ENCODE peak calls at places on chromosomes 6 and 20, in four cellular contexts. One of them, this sample, is unnamed.

GRCh38 chr6:37971711-37972410 is 152.3 kb downstream of the ZFAND3 start:
- DNase-seq in HepG2: no peak
- DNase-seq in GM12878: no peak
- DNase-seq in K562: no peak
- DNase-seq in this sample: no peak

GRCh38 chr6:2416128-2416712 is 170.8 kb upstream of the GMDS start:
- DNase-seq in GM12878: no peak
- DNase-seq in K562: no peak
- DNase-seq in HepG2: no peak
- DNase-seq in this sample: no peak

GRCh38 chr6:119132211-119133004 is 53.9 kb upstream of the FAM184A start:
- DNase-seq in GM12878: no peak
- DNase-seq in HepG2: no peak
- DNase-seq in K562: no peak
- DNase-seq in this sample: no peak

GRCh38 chr6:24016286-24016685 is 109.7 kb upstream of the NRSN1 start:
- DNase-seq in K562: no peak
- DNase-seq in HepG2: no peak
- DNase-seq in GM12878: no peak
- DNase-seq in this sample: no peak

GRCh38 chr20:36957875-36958667 is 6.6 kb upstream of the SAMHD1 start:
- DNase-seq in K562: no peak
- DNase-seq in HepG2: no peak
- DNase-seq in GM12878: no peak
- DNase-seq in this sample: no peak

GRCh38 chr6:33700391-33701050 is 11.0 kb downstream of the UQCC2 start:
- DNase-seq in GM12878: no peak
- DNase-seq in HepG2: peak
- DNase-seq in K562: peak
- DNase-seq in this sample: peak

GRCh38 chr20:2993250-2993649 is 50.2 kb upstream of the GNRH2 start:
- DNase-seq in GM12878: no peak
- DNase-seq in K562: no peak
- DNase-seq in HepG2: no peak
- DNase-seq in this sample: no peak

GRCh38 chr6:158017621-158018369 is 36.1 kb downstream of the SYNJ2 start:
- DNase-seq in K562: no peak
- DNase-seq in GM12878: no peak
- DNase-seq in HepG2: no peak
- DNase-seq in this sample: no peak

GRCh38 chr20:13200767-13201500 is 20.1 kb upstream of the ISM1 start:
- DNase-seq in GM12878: no peak
- DNase-seq in K562: no peak
- DNase-seq in HepG2: no peak
- DNase-seq in this sample: no peak

GRCh38 chr6:168941036-168941435 is 312.6 kb downstream of the THBS2 start:
- DNase-seq in HepG2: no peak
- DNase-seq in K562: no peak
- DNase-seq in GM12878: no peak
- DNase-seq in this sample: no peak

GRCh38 chr20:36647194-36648121 is 1.5 kb upstream of the SLA2 start:
- DNase-seq in GM12878: no peak
- DNase-seq in HepG2: peak
- DNase-seq in K562: no peak
- DNase-seq in this sample: no peak

GRCh38 chr20:63440366-63440955 is 32.0 kb downstream of the KCNQ2 start:
- DNase-seq in K562: no peak
- DNase-seq in HepG2: no peak
- DNase-seq in GM12878: no peak
- DNase-seq in this sample: no peak

GRCh38 chr20:22795455-22795854 is 211.1 kb upstream of the FOXA2 start:
- DNase-seq in K562: no peak
- DNase-seq in GM12878: no peak
- DNase-seq in HepG2: no peak
- DNase-seq in this sample: no peak

GRCh38 chr20:41218466-41218865 is 81.1 kb downstream of the PLCG1 start:
- DNase-seq in GM12878: no peak
- DNase-seq in HepG2: no peak
- DNase-seq in K562: no peak
- DNase-seq in this sample: no peak

GRCh38 chr6:37889015-37889885 is 69.7 kb downstream of the ZFAND3 start:
- DNase-seq in GM12878: no peak
- DNase-seq in K562: no peak
- DNase-seq in HepG2: no peak
- DNase-seq in this sample: no peak

GRCh38 chr6:57256541-57256940 is 34.4 kb upstream of the RAB23 start:
- DNase-seq in GM12878: no peak
- DNase-seq in HepG2: no peak
- DNase-seq in K562: no peak
- DNase-seq in this sample: no peak

GRCh38 chr6:139698526-139699182 is 324.2 kb upstream of the CITED2 start:
- DNase-seq in HepG2: no peak
- DNase-seq in GM12878: no peak
- DNase-seq in K562: no peak
- DNase-seq in this sample: no peak

GRCh38 chr6:70524721-70525286 is 41.9 kb upstream of the SDHAF4 start:
- DNase-seq in K562: no peak
- DNase-seq in HepG2: no peak
- DNase-seq in GM12878: no peak
- DNase-seq in this sample: no peak
- TF ChIP-seq ETV6 in K562: no peak
- TF ChIP-seq ETV6 in HepG2: no peak
- TF ChIP-seq ETV6 in GM12878: no peak
- TF ChIP-seq ETV6 in this sample: no peak

GRCh38 chr6:106820412-106820852 is 154.1 kb downstream of the CD24 start:
- DNase-seq in HepG2: no peak
- DNase-seq in K562: peak
- DNase-seq in GM12878: no peak
- DNase-seq in this sample: no peak

GRCh38 chr6:106823058-106823457 is 151.5 kb downstream of the CD24 start:
- DNase-seq in K562: no peak
- DNase-seq in GM12878: no peak
- DNase-seq in HepG2: no peak
- DNase-seq in this sample: no peak

GRCh38 chr6:106825156-106825555 is 149.4 kb downstream of the CD24 start:
- DNase-seq in HepG2: no peak
- DNase-seq in K562: no peak
- DNase-seq in GM12878: no peak
- DNase-seq in this sample: no peak

GRCh38 chr6:106827081-106827480 is 147.4 kb downstream of the CD24 start:
- DNase-seq in HepG2: no peak
- DNase-seq in GM12878: no peak
- DNase-seq in K562: no peak
- DNase-seq in this sample: no peak

DNA sequence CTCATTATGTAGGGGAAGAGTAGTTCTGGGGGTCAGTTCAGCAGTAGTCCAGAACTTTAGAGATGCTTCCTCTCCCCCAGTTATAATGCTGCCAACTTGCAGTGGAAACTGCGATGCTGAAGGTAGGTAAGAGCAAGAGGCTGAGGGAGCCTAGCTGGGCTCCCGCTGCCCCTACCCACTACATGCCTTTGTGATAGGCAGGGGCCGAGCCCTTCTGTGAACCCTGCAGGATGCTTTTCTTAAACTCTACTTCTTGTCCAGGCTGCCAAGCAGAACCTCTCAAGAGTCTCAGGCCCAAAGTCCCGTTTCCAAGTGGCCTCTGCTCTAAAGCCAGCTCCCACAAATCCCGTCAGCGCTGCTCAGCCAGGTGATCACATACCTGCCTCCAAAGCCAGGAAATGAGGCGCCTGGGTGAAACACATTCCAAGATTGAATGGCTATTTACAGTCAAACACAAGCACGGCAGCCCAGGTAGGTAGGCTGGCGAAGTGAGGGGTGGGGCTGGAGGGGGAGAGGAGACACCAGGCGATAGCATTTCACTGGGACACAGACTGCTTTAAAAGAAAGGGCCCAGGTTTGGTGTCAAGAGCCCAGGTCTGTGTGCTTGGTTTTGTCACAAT is 150.7 kb downstream of the CD24 start:
- DNase-seq in HepG2: no peak
- DNase-seq in K562: no peak
- DNase-seq in GM12878: no peak
- DNase-seq in this sample: peak
- TF ChIP-seq ETV6 in HepG2: no peak
- TF ChIP-seq ETV6 in K562: no peak
- TF ChIP-seq ETV6 in GM12878: no peak
- TF ChIP-seq ETV6 in this sample: no peak

DNA sequence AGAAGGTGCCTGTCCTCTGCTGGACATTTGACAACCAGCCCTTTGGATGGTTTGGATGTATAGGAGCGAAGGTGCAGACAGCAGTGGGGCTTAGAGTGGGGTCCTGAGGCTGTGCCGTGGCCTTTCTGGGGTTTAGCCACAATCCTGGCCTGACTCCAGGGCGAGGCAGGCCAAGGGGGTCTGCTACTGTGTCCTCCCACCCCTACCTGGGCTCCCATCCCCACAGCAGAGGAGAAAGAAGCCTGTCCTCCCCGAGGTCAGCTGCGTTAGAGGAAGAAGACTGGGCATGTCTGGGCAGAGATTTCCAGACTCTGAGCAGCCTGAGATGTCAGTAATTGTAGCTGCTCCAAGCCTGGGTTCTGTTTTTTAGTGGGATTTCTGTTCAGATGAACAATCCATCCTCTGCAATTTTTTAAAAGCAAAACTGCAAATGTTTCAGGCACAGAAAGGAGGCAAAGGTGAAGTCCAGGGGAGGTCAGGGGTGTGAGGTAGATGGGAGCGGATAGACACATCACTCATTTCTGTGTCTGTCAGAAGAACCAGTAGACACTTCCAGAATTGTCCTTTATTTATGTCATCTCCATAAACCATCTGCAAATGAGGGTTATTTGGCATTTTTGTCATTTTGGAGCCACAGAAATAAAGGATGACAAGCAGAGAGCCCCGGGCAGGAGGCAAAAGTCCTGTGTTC is 1.3 kb upstream of the CDKN1A start:
- DNase-seq in GM12878: no peak
- DNase-seq in K562: no peak
- DNase-seq in HepG2: peak
- DNase-seq in this sample: no peak
- TF ChIP-seq ETV6 in GM12878: no peak
- TF ChIP-seq ETV6 in K562: no peak
- TF ChIP-seq ETV6 in HepG2: no peak
- TF ChIP-seq ETV6 in this sample: no peak

DNA sequence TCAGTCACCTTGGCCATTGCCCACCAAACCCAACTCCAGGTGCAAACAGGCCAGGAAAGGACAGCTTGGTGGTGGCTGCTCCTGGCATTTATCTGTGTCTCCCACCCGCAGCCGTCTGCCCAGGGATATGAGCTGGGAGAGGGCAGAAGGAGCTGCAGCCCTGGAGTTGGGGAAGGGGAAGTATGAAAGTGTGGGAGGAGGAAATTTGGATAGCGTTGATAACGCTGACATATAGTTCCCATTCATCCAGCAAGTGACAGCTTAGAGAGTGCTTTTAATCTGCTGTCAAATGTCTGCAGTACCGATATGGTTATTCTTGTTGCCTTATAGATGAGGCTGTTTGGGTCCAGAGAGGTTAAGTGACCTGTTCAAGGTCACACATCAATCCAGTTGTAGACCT is 741 bp downstream of the KCNK16 start:
- DNase-seq in GM12878: no peak
- DNase-seq in HepG2: no peak
- DNase-seq in K562: no peak
- DNase-seq in this sample: no peak
- TF ChIP-seq ETV6 in GM12878: no peak
- TF ChIP-seq ETV6 in HepG2: no peak
- TF ChIP-seq ETV6 in K562: no peak
- TF ChIP-seq ETV6 in this sample: no peak

DNA sequence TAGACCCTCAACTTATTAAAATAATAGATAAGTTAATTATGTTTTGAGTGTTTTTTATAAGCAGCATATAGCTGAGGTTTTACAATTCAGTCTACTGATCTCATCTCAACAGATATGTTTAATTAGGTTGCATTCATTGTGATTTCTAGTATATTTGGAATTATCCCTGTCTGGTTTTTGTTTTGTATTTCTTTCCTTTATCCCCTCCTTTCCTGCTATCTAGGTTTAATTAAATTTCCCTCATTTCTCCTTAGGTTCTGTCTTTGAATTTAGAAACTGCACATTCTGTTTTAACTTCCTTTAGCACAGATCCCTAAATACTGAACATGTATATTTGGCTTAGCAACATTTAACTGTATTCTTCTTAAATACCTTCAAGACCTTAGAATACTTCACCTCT is 4.9 kb upstream of the SUMO4 start:
- DNase-seq in HepG2: no peak
- DNase-seq in GM12878: no peak
- DNase-seq in K562: no peak
- DNase-seq in this sample: no peak
- TF ChIP-seq ETV6 in HepG2: no peak
- TF ChIP-seq ETV6 in GM12878: no peak
- TF ChIP-seq ETV6 in K562: no peak
- TF ChIP-seq ETV6 in this sample: no peak

GRCh38 chr20:47785900-47786762 is 850 bp upstream of the SULF2 start:
- DNase-seq in HepG2: peak
- DNase-seq in GM12878: no peak
- DNase-seq in K562: peak
- DNase-seq in this sample: peak
- TF ChIP-seq ETV6 in HepG2: peak
- TF ChIP-seq ETV6 in GM12878: peak
- TF ChIP-seq ETV6 in K562: no peak
- TF ChIP-seq ETV6 in this sample: peak

GRCh38 chr6:6783736-6784135 is 195.2 kb downstream of the LY86 start:
- DNase-seq in GM12878: no peak
- DNase-seq in K562: no peak
- DNase-seq in HepG2: no peak
- DNase-seq in this sample: no peak

GRCh38 chr6:6780231-6780630 is 191.7 kb downstream of the LY86 start:
- DNase-seq in K562: no peak
- DNase-seq in HepG2: no peak
- DNase-seq in GM12878: no peak
- DNase-seq in this sample: no peak

GRCh38 chr6:6784514-6785162 is 196.1 kb downstream of the LY86 start:
- DNase-seq in K562: no peak
- DNase-seq in HepG2: no peak
- DNase-seq in GM12878: no peak
- DNase-seq in this sample: no peak

GRCh38 chr6:6781877-6782236 is 193.3 kb downstream of the LY86 start:
- DNase-seq in HepG2: no peak
- DNase-seq in K562: no peak
- DNase-seq in GM12878: no peak
- DNase-seq in this sample: no peak

GRCh38 chr6:6781172-6781876 is 192.8 kb downstream of the LY86 start:
- DNase-seq in HepG2: no peak
- DNase-seq in K562: no peak
- DNase-seq in GM12878: no peak
- DNase-seq in this sample: no peak
- TF ChIP-seq ETV6 in HepG2: no peak
- TF ChIP-seq ETV6 in K562: no peak
- TF ChIP-seq ETV6 in GM12878: no peak
- TF ChIP-seq ETV6 in this sample: no peak

This sample was measured in WTC11.